ENCODE peak calls at places on chromosomes 11 and 22, in seven cellular contexts. One of them, this sample, is unnamed.

GRCh38 chr22:44220727-44221680 is 40.3 kb downstream of the PARVG start:
- DNase-seq in IMR-90: no peak
- DNase-seq in astrocyte of the spinal cord: no peak
- DNase-seq in K562: no peak
- DNase-seq in hepatocyte: no peak
- DNase-seq in foreskin fibroblast: no peak
- DNase-seq in epithelial cell of proximal tubule: no peak
- DNase-seq in this sample: no peak

GRCh38 chr11:11909727-11910126 is 68.0 kb downstream of the USP47 start:
- DNase-seq in IMR-90: peak; percentile 76
- DNase-seq in K562: no peak
- DNase-seq in epithelial cell of proximal tubule: no peak
- DNase-seq in hepatocyte: no peak
- DNase-seq in astrocyte of the spinal cord: peak; percentile 65
- DNase-seq in foreskin fibroblast: no peak
- DNase-seq in this sample: peak; percentile 49

GRCh38 chr11:20016526-20016925 is 143.7 kb downstream of the DBX1 start:
- DNase-seq in IMR-90: no peak
- DNase-seq in hepatocyte: no peak
- DNase-seq in foreskin fibroblast: no peak
- DNase-seq in astrocyte of the spinal cord: no peak
- DNase-seq in epithelial cell of proximal tubule: no peak
- DNase-seq in K562: no peak
- DNase-seq in this sample: no peak

GRCh38 chr11:26703792-26704191 is 18.1 kb downstream of the SLC5A12 start:
- DNase-seq in astrocyte of the spinal cord: no peak
- DNase-seq in foreskin fibroblast: no peak
- DNase-seq in IMR-90: no peak
- DNase-seq in epithelial cell of proximal tubule: no peak
- DNase-seq in K562: no peak
- DNase-seq in hepatocyte: no peak
- DNase-seq in this sample: no peak

GRCh38 chr11:116062526-116063171 is 558.4 kb upstream of the CADM1 start:
- DNase-seq in K562: no peak
- DNase-seq in IMR-90: no peak
- DNase-seq in astrocyte of the spinal cord: no peak
- DNase-seq in epithelial cell of proximal tubule: no peak
- DNase-seq in hepatocyte: peak; percentile 33
- DNase-seq in foreskin fibroblast: no peak
- DNase-seq in this sample: no peak

GRCh38 chr11:65439331-65440181 is 17.0 kb downstream of the NEAT1 start:
- DNase-seq in epithelial cell of proximal tubule: no peak
- DNase-seq in astrocyte of the spinal cord: peak; percentile 49
- DNase-seq in K562: no peak
- DNase-seq in foreskin fibroblast: no peak
- DNase-seq in hepatocyte: no peak
- DNase-seq in IMR-90: peak; percentile 48
- DNase-seq in this sample: peak; percentile 61

GRCh38 chr22:37300551-37301017 is 18.3 kb downstream of the CYTH4 start:
- DNase-seq in foreskin fibroblast: no peak
- DNase-seq in epithelial cell of proximal tubule: no peak
- DNase-seq in hepatocyte: no peak
- DNase-seq in IMR-90: no peak
- DNase-seq in K562: no peak
- DNase-seq in astrocyte of the spinal cord: no peak
- DNase-seq in this sample: no peak

GRCh38 chr11:10606536-10607208 is 38.2 kb upstream of the LYVE1 start:
- DNase-seq in IMR-90: peak; percentile 86
- DNase-seq in hepatocyte: no peak
- DNase-seq in astrocyte of the spinal cord: peak; percentile 43
- DNase-seq in epithelial cell of proximal tubule: peak; percentile 10
- DNase-seq in foreskin fibroblast: peak; percentile 56
- DNase-seq in K562: no peak
- DNase-seq in this sample: peak; percentile 86

GRCh38 chr11:113341388-113342165 is 27.2 kb downstream of the TTC12 start:
- DNase-seq in IMR-90: no peak
- DNase-seq in K562: no peak
- DNase-seq in foreskin fibroblast: no peak
- DNase-seq in hepatocyte: no peak
- DNase-seq in epithelial cell of proximal tubule: no peak
- DNase-seq in astrocyte of the spinal cord: no peak
- DNase-seq in this sample: peak; percentile 1

GRCh38 chr11:69922596-69923111 is 103.4 kb upstream of the FGF3 start:
- DNase-seq in epithelial cell of proximal tubule: no peak
- DNase-seq in IMR-90: no peak
- DNase-seq in astrocyte of the spinal cord: no peak
- DNase-seq in foreskin fibroblast: no peak
- DNase-seq in K562: no peak
- DNase-seq in hepatocyte: no peak
- DNase-seq in this sample: no peak

GRCh38 chr11:33997473-33998347 is 53.8 kb upstream of the CAPRIN1 start:
- DNase-seq in K562: no peak
- DNase-seq in hepatocyte: no peak
- DNase-seq in epithelial cell of proximal tubule: no peak
- DNase-seq in foreskin fibroblast: no peak
- DNase-seq in astrocyte of the spinal cord: no peak
- DNase-seq in IMR-90: no peak
- DNase-seq in this sample: no peak

GRCh38 chr22:24302591-24302990 is 32.0 kb downstream of the SPECC1L start:
- DNase-seq in hepatocyte: peak; percentile 42
- DNase-seq in epithelial cell of proximal tubule: no peak
- DNase-seq in K562: no peak
- DNase-seq in astrocyte of the spinal cord: no peak
- DNase-seq in foreskin fibroblast: no peak
- DNase-seq in IMR-90: no peak
- DNase-seq in this sample: no peak

GRCh38 chr22:49976439-49977175 is 16.0 kb downstream of the PIM3 start:
- DNase-seq in hepatocyte: no peak
- DNase-seq in foreskin fibroblast: no peak
- DNase-seq in K562: no peak
- DNase-seq in IMR-90: no peak
- DNase-seq in epithelial cell of proximal tubule: no peak
- DNase-seq in astrocyte of the spinal cord: no peak
- DNase-seq in this sample: no peak

GRCh38 chr11:19395050-19395449 is 154.3 kb upstream of the E2F8 start:
- DNase-seq in epithelial cell of proximal tubule: no peak
- DNase-seq in astrocyte of the spinal cord: no peak
- DNase-seq in IMR-90: no peak
- DNase-seq in K562: no peak
- DNase-seq in foreskin fibroblast: no peak
- DNase-seq in hepatocyte: no peak
- DNase-seq in this sample: no peak

GRCh38 chr11:74417860-74418508 is 19.8 kb upstream of the PGM2L1 start:
- DNase-seq in foreskin fibroblast: no peak
- DNase-seq in epithelial cell of proximal tubule: no peak
- DNase-seq in astrocyte of the spinal cord: no peak
- DNase-seq in hepatocyte: peak; percentile 10
- DNase-seq in IMR-90: peak; percentile 14
- DNase-seq in K562: no peak
- DNase-seq in this sample: no peak

GRCh38 chr11:85918910-85919794 is 64.0 kb downstream of the CCDC83 start:
- DNase-seq in epithelial cell of proximal tubule: no peak
- DNase-seq in foreskin fibroblast: no peak
- DNase-seq in hepatocyte: no peak
- DNase-seq in astrocyte of the spinal cord: peak; percentile 9
- DNase-seq in K562: no peak
- DNase-seq in IMR-90: no peak
- DNase-seq in this sample: peak; percentile 42

GRCh38 chr22:23117275-23117674 is 24.5 kb downstream of the RSPH14 start:
- DNase-seq in epithelial cell of proximal tubule: no peak
- DNase-seq in hepatocyte: no peak
- DNase-seq in foreskin fibroblast: no peak
- DNase-seq in IMR-90: no peak
- DNase-seq in K562: peak; percentile 53
- DNase-seq in astrocyte of the spinal cord: no peak
- DNase-seq in this sample: no peak

GRCh38 chr22:21937041-21937820 is 15.4 kb downstream of the PPM1F start:
- DNase-seq in foreskin fibroblast: no peak
- DNase-seq in IMR-90: no peak
- DNase-seq in hepatocyte: no peak
- DNase-seq in epithelial cell of proximal tubule: no peak
- DNase-seq in K562: no peak
- DNase-seq in astrocyte of the spinal cord: no peak
- DNase-seq in this sample: peak; percentile 24

GRCh38 chr11:7955191-7955590 is 10.1 kb downstream of the NLRP10 start:
- DNase-seq in foreskin fibroblast: no peak
- DNase-seq in hepatocyte: no peak
- DNase-seq in IMR-90: no peak
- DNase-seq in K562: no peak
- DNase-seq in astrocyte of the spinal cord: no peak
- DNase-seq in epithelial cell of proximal tubule: no peak
- DNase-seq in this sample: no peak

GRCh38 chr11:33227578-33228261 is 29.5 kb upstream of the HIPK3 start:
- DNase-seq in astrocyte of the spinal cord: no peak
- DNase-seq in foreskin fibroblast: peak; percentile 60
- DNase-seq in epithelial cell of proximal tubule: no peak
- DNase-seq in hepatocyte: no peak
- DNase-seq in IMR-90: peak; percentile 68
- DNase-seq in K562: no peak
- DNase-seq in this sample: peak; percentile 70

GRCh38 chr11:73398132-73398526 is 21.9 kb downstream of the RELT start:
- DNase-seq in astrocyte of the spinal cord: no peak
- DNase-seq in epithelial cell of proximal tubule: no peak
- DNase-seq in IMR-90: no peak
- DNase-seq in foreskin fibroblast: no peak
- DNase-seq in hepatocyte: no peak
- DNase-seq in K562: no peak
- DNase-seq in this sample: no peak

GRCh38 chr11:74018331-74019005 is 9.6 kb upstream of the UCP3 start:
- DNase-seq in epithelial cell of proximal tubule: peak; percentile 45
- DNase-seq in IMR-90: peak; percentile 87
- DNase-seq in foreskin fibroblast: peak; percentile 65
- DNase-seq in K562: no peak
- DNase-seq in astrocyte of the spinal cord: peak; percentile 71
- DNase-seq in hepatocyte: peak; percentile 84
- DNase-seq in this sample: peak; percentile 88

GRCh38 chr22:37018815-37019308 is 385 bp downstream of the TST start:
- DNase-seq in IMR-90: peak; percentile 55
- DNase-seq in K562: no peak
- DNase-seq in hepatocyte: peak; percentile 86
- DNase-seq in epithelial cell of proximal tubule: no peak
- DNase-seq in astrocyte of the spinal cord: peak; percentile 52
- DNase-seq in foreskin fibroblast: peak; percentile 38
- DNase-seq in this sample: peak; percentile 65

GRCh38 chr11:36073411-36074203 is 129.7 kb downstream of the LDLRAD3 start:
- DNase-seq in foreskin fibroblast: peak; percentile 82
- DNase-seq in hepatocyte: peak; percentile 52
- DNase-seq in IMR-90: peak; percentile 92
- DNase-seq in K562: no peak
- DNase-seq in epithelial cell of proximal tubule: no peak
- DNase-seq in astrocyte of the spinal cord: peak; percentile 74
- DNase-seq in this sample: peak; percentile 91

GRCh38 chr11:112024778-112025678 is at the start of gene DLAT:
- DNase-seq in IMR-90: peak; percentile 75
- DNase-seq in K562: peak; percentile 88
- DNase-seq in epithelial cell of proximal tubule: no peak
- DNase-seq in hepatocyte: peak; percentile 94
- DNase-seq in astrocyte of the spinal cord: peak; percentile 74
- DNase-seq in foreskin fibroblast: peak; percentile 76
- DNase-seq in this sample: peak; percentile 78
- H3K4me3 ChIP-seq in IMR-90: peak within 1 kb of the TSS; percentile 70
- H3K4me3 ChIP-seq in K562: peak within 1 kb of the TSS; percentile 89
- H3K4me3 ChIP-seq in epithelial cell of proximal tubule: peak within 1 kb of the TSS; percentile 71
- H3K4me3 ChIP-seq in hepatocyte: peak within 1 kb of the TSS; percentile 95
- H3K4me3 ChIP-seq in astrocyte of the spinal cord: peak within 1 kb of the TSS; percentile 90
- H3K4me3 ChIP-seq in foreskin fibroblast: peak within 1 kb of the TSS; percentile 78
- H3K4me3 ChIP-seq in this sample: peak within 1 kb of the TSS; percentile 95

DNA sequence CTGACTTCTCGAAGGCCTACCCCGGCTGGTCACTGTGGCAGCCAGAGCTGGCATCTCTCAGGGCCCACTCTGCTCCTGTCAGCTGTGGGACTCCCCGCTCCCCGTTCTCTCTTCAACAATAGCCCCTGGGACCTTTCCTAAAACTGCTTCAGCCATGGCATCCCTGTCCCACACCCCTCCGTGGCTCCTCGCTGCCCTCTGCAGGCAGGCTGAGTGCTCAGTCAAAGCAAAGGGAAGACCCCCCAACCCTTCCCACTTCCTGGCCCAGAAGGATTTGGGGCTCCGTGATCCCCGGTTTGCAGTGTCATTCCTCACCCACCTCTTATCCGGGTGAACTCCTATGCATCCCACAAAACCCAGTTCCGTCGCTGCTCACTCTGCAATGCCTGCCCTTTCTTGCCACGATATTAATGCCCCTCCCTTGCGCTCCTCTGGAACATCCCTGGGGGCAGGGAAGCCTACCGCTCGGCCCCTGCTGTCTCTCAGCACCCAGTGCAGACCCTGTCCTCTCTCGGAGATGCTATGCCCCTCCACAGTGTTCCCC is 1.6 kb upstream of the TH start:
- DNase-seq in astrocyte of the spinal cord: no peak
- DNase-seq in K562: no peak
- DNase-seq in foreskin fibroblast: no peak
- DNase-seq in hepatocyte: no peak
- DNase-seq in epithelial cell of proximal tubule: no peak
- DNase-seq in IMR-90: no peak
- DNase-seq in this sample: no peak
- TF ChIP-seq CTCF in astrocyte of the spinal cord: peak; percentile 61
- TF ChIP-seq CTCF in K562: peak; percentile 19
- TF ChIP-seq CTCF in foreskin fibroblast: peak; percentile 45
- TF ChIP-seq CTCF in hepatocyte: peak; percentile 31
- TF ChIP-seq CTCF in epithelial cell of proximal tubule: peak; percentile 61
- TF ChIP-seq CTCF in IMR-90: peak; percentile 34
- TF ChIP-seq CTCF in this sample: peak; percentile 66

GRCh38 chr11:123354371-123354770 is 75.7 kb upstream of the GRAMD1B start:
- DNase-seq in IMR-90: no peak
- DNase-seq in astrocyte of the spinal cord: no peak
- DNase-seq in foreskin fibroblast: no peak
- DNase-seq in hepatocyte: no peak
- DNase-seq in K562: no peak
- DNase-seq in epithelial cell of proximal tubule: no peak
- DNase-seq in this sample: no peak

GRCh38 chr11:123356539-123356938 is 73.5 kb upstream of the GRAMD1B start:
- DNase-seq in foreskin fibroblast: no peak
- DNase-seq in epithelial cell of proximal tubule: no peak
- DNase-seq in hepatocyte: no peak
- DNase-seq in astrocyte of the spinal cord: no peak
- DNase-seq in IMR-90: no peak
- DNase-seq in K562: no peak
- DNase-seq in this sample: no peak

GRCh38 chr11:123360267-123360936 is 69.7 kb upstream of the GRAMD1B start:
- DNase-seq in hepatocyte: no peak
- DNase-seq in epithelial cell of proximal tubule: no peak
- DNase-seq in K562: no peak
- DNase-seq in foreskin fibroblast: no peak
- DNase-seq in astrocyte of the spinal cord: no peak
- DNase-seq in IMR-90: no peak
- DNase-seq in this sample: no peak

GRCh38 chr11:123357353-123357989 is 72.6 kb upstream of the GRAMD1B start:
- DNase-seq in IMR-90: no peak
- DNase-seq in hepatocyte: no peak
- DNase-seq in epithelial cell of proximal tubule: no peak
- DNase-seq in K562: no peak
- DNase-seq in foreskin fibroblast: no peak
- DNase-seq in astrocyte of the spinal cord: no peak
- DNase-seq in this sample: no peak

GRCh38 chr11:123357990-123358827 is 71.9 kb upstream of the GRAMD1B start:
- DNase-seq in foreskin fibroblast: peak; percentile 9
- DNase-seq in IMR-90: peak; percentile 2
- DNase-seq in hepatocyte: peak; percentile 20
- DNase-seq in K562: no peak
- DNase-seq in astrocyte of the spinal cord: peak; percentile 16
- DNase-seq in epithelial cell of proximal tubule: no peak
- DNase-seq in this sample: peak; percentile 5
- H3K4me3 ChIP-seq in foreskin fibroblast: peak overlapping the region; percentile 60
- H3K4me3 ChIP-seq in IMR-90: peak overlapping the region; percentile 22
- H3K4me3 ChIP-seq in hepatocyte: peak overlapping the region; percentile 47
- H3K4me3 ChIP-seq in K562: no peak overlapping the region
- H3K4me3 ChIP-seq in astrocyte of the spinal cord: peak overlapping the region; percentile 16
- H3K4me3 ChIP-seq in epithelial cell of proximal tubule: peak overlapping the region; percentile 24
- H3K4me3 ChIP-seq in this sample: peak overlapping the region; percentile 8

GRCh38 chr11:62116458-62116857 is 7.4 kb upstream of the INCENP start:
- DNase-seq in hepatocyte: no peak
- DNase-seq in K562: no peak
- DNase-seq in epithelial cell of proximal tubule: no peak
- DNase-seq in IMR-90: no peak
- DNase-seq in foreskin fibroblast: no peak
- DNase-seq in astrocyte of the spinal cord: no peak
- DNase-seq in this sample: peak; percentile 28
- TF ChIP-seq CTCF in hepatocyte: no peak
- TF ChIP-seq CTCF in K562: no peak
- TF ChIP-seq CTCF in epithelial cell of proximal tubule: no peak
- TF ChIP-seq CTCF in IMR-90: no peak
- TF ChIP-seq CTCF in foreskin fibroblast: no peak
- TF ChIP-seq CTCF in astrocyte of the spinal cord: peak; percentile 5
- TF ChIP-seq CTCF in this sample: no peak

This sample was measured in cardiac fibroblast.